ENCODE peak calls at places on chromosomes 3 and 15, in six cellular contexts. W is HepG2, T is K562, X is A549, K is GM12878, M is endothelial cell of umbilical vein. Q is an unnamed sample.

GRCh38 chr3:73868688-73869315 is 244.1 kb upstream of the PDZRN3 start:
- DNase-seq in W (peak; percentile 12), T (no peak), X (peak; percentile 16), K (no peak), M (peak; percentile 5), Q (peak; percentile 15)

GRCh38 chr15:48149858-48150257 is 28.2 kb downstream of the MYEF2 start:
- DNase-seq in W (no peak), T (no peak), X (no peak), K (no peak), M (peak; percentile 91), Q (no peak)

GRCh38 chr3:188152660-188153497 is 1.1 kb upstream of the LPP start:
- DNase-seq in W (no peak), T (no peak), X (peak; percentile 63), K (no peak), M (no peak), Q (peak; percentile 24)

GRCh38 chr3:99842826-99843589 is 25.3 kb downstream of the CMSS1 start:
- DNase-seq in W (peak; percentile 38), T (no peak), X (peak; percentile 53), K (no peak), M (peak; percentile 74), Q (peak; percentile 50)

GRCh38 chr3:3699816-3700633 is 99.2 kb upstream of the LRRN1 start:
- DNase-seq in W (no peak), T (no peak), X (no peak), K (no peak), M (no peak), Q (no peak)

GRCh38 chr3:179446501-179446900 is 4.8 kb downstream of the GNB4 start:
- DNase-seq in W (peak; percentile 27), T (no peak), X (peak; percentile 24), K (no peak), M (peak; percentile 73), Q (peak; percentile 48)

GRCh38 chr3:43852066-43852465 is 161.3 kb downstream of the ABHD5 start:
- DNase-seq in W (no peak), T (no peak), X (peak; percentile 79), K (no peak), M (no peak), Q (no peak)

GRCh38 chr3:192869131-192870027 is 48.3 kb downstream of the MB21D2 start:
- DNase-seq in W (no peak), T (no peak), X (no peak), K (no peak), M (peak; percentile 41), Q (no peak)

GRCh38 chr3:37074178-37074577 is 80.9 kb downstream of the MLH1 start:
- DNase-seq in W (no peak), T (no peak), X (no peak), K (no peak), M (no peak), Q (no peak)

GRCh38 chr3:191740712-191741111 is 279.7 kb downstream of the PYDC2 start:
- DNase-seq in W (no peak), T (no peak), X (no peak), K (no peak), M (no peak), Q (no peak)

DNA sequence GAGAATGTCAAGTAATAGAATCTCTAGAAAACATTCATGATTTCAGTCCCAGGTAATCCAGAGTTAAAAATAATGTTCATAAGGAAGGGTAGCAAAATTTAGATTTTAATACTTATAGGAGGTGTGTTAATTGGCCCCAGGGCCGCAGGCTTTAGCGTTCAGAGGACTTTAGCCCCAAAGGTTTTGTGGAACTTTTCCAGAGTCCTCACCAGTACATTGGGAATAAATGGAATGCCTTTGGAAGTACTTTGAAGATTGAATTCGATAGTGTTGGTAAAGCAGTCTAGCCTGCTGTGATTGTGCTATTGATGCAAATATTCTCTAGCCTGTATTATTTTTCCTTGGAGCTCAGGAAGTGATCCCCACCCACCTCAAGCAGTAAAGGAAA is 137.1 kb downstream of the IGF1R start:
- DNase-seq in W (peak; percentile 48), T (no peak), X (no peak), K (no peak), M (no peak), Q (no peak)
- H3K4me3 ChIP-seq in W (peak overlapping the region; percentile 37), T (no peak overlapping the region), X (no peak overlapping the region), K (no peak overlapping the region), M (no peak overlapping the region), Q (no peak overlapping the region)

GRCh38 chr3:47000198-47000815 is 20.8 kb downstream of the NBEAL2 start:
- DNase-seq in W (no peak), T (no peak), X (no peak), K (no peak), M (no peak), Q (peak; percentile 60)

GRCh38 chr3:47002490-47003410 is 23.3 kb downstream of the NBEAL2 start:
- DNase-seq in W (no peak), T (peak; percentile 68), X (no peak), K (no peak), M (no peak), Q (no peak)

GRCh38 chr3:47001731-47002489 is 22.4 kb downstream of the NBEAL2 start:
- DNase-seq in W (no peak), T (no peak), X (no peak), K (no peak), M (no peak), Q (no peak)

GRCh38 chr3:46999516-47000197 is 20.2 kb downstream of the NBEAL2 start:
- DNase-seq in W (no peak), T (no peak), X (no peak), K (no peak), M (no peak), Q (no peak)

DNA sequence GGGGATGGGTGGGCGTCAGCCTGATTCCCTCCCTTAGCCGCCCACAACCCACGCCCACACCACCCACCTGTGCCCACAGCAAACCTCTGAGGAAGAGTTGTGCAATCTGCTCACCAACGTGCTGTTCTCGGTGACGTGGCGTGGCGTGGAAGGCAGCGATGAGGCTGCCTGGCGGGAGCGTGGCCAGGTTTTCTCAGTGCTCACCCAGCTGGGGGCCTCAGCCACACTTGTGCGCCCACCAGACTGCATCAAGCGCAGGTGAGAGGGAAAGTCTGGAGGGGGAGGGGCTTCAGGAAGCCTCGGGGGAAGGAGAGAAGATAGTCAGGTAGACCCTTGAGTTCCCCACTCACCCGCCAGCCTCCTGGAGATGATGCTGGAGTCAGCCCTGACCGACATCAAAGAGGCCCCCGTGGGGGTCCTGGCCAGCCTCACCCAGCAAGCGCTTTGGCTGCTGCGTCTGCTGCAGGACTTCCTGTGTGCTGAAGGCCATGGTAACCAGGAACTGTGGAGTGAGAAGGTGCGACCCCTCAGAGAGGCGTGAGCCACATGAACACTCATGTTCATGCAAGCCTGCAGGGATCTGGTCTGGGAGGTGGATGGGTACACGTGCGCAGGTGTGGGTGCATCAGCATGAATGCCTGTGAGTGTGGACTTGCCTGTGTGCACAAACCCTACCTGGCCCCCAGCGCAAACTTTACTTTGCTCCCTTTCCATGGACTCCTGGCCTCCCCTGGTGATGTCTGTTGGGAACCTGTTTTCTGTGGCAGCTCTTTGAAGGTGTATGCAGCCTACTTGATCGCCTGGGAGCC is 21.7 kb downstream of the NBEAL2 start:
- DNase-seq in W (no peak), T (no peak), X (no peak), K (no peak), M (no peak), Q (no peak)
- TF ChIP-seq MYC in W (no peak), T (no peak), X (no peak), K (no peak), M (no peak), Q (no peak)

DNA sequence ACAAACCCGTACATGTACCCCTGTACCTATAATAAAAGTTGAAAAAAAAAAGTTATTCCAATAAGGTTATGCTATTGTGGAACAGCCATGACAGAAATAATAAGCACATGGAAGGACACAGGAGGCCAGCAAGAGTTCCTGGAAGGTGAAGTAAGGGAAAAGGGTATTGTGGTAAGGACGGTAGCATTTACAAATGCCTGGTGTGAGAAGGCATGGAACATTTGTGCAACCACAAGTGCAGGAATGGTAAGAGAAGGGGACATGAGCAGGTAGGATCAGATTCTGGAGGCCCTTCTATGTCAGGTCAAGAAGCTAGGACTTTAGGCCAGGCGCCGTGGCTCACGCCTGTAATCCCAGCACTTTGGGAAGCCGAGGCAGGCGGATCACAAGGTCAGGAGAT is 82.5 kb downstream of the PPP2R3A start:
- DNase-seq in W (no peak), T (no peak), X (no peak), K (no peak), M (no peak), Q (no peak)
- TF ChIP-seq CTCF in W (no peak), T (no peak), X (no peak), K (no peak), M (no peak), Q (no peak)

GRCh38 chr3:33658039-33658438 is 60.0 kb downstream of the CLASP2 start:
- DNase-seq in W (no peak), T (no peak), X (no peak), K (no peak), M (no peak), Q (no peak)
- H3K4me3 ChIP-seq in W (no peak overlapping the region), T (no peak overlapping the region), X (no peak overlapping the region), K (no peak overlapping the region), M (no peak overlapping the region), Q (no peak overlapping the region)

Q was measured in NB4.